ENCODE peak calls at places on chromosomes 13 and 19, in seven cellular contexts. L, M, V, E, N, U and K are unnamed samples.
A peak's percentile ranks its signal among the peaks of the same experiment; 100 is the strongest.

GRCh38 chr19:2051771-2052704 is 994 bp upstream of the MKNK2 start:
- DNase-seq in L (no peak), M (no peak), V (no peak), E (no peak), N (peak; percentile 85), U (no peak), K (no peak)

GRCh38 chr13:97226788-97227627 is 4.9 kb downstream of the MBNL2 start:
- DNase-seq in L (no peak), M (peak; percentile 43), V (no peak), E (no peak), N (no peak), U (no peak), K (peak; percentile 80)

GRCh38 chr13:57557979-57558529 is 73.5 kb upstream of the PCDH17 start:
- DNase-seq in L (no peak), M (no peak), V (no peak), E (no peak), N (no peak), U (no peak), K (no peak)

GRCh38 chr19:6252066-6252465 is 27.7 kb downstream of the MLLT1 start:
- DNase-seq in L (no peak), M (no peak), V (no peak), E (no peak), N (peak; percentile 32), U (no peak), K (no peak)

GRCh38 chr13:25330541-25330940 is 29.1 kb downstream of the NUP58 start:
- DNase-seq in L (no peak), M (no peak), V (no peak), E (peak; percentile 61), N (no peak), U (no peak), K (no peak)

GRCh38 chr19:7505682-7506384 is 10.1 kb upstream of the ZNF358 start:
- DNase-seq in L (no peak), M (no peak), V (no peak), E (no peak), N (no peak), U (peak; percentile 81), K (no peak)

GRCh38 chr19:18319591-18320135 is 3.2 kb downstream of the LSM4 start:
- DNase-seq in L (no peak), M (no peak), V (no peak), E (no peak), N (no peak), U (no peak), K (no peak)

GRCh38 chr13:92952161-92952560 is 274.4 kb upstream of the GPC6 start:
- DNase-seq in L (no peak), M (no peak), V (no peak), E (peak; percentile 53), N (no peak), U (no peak), K (peak; percentile 20)

GRCh38 chr19:10295847-10296591 is 6.3 kb downstream of the ICAM5 start:
- DNase-seq in L (no peak), M (no peak), V (no peak), E (no peak), N (no peak), U (peak; percentile 75), K (no peak)

GRCh38 chr19:19900124-19900523 is 622 bp upstream of the ZNF93 start:
- DNase-seq in L (peak; percentile 17), M (no peak), V (peak; percentile 79), E (peak; percentile 88), N (no peak), U (no peak), K (peak; percentile 75)

GRCh38 chr13:20151016-20151415 is 9.8 kb downstream of the GJA3 start:
- DNase-seq in L (no peak), M (no peak), V (no peak), E (no peak), N (no peak), U (no peak), K (no peak)

GRCh38 chr19:50745221-50745620 is 22.1 kb downstream of the CLEC11A start:
- DNase-seq in L (no peak), M (no peak), V (no peak), E (no peak), N (no peak), U (no peak), K (no peak)

GRCh38 chr13:66994097-66994496 is 236.0 kb downstream of the PCDH9 start:
- DNase-seq in L (no peak), M (no peak), V (peak; percentile 50), E (peak; percentile 72), N (peak; percentile 75), U (peak; percentile 85), K (peak; percentile 1)

GRCh38 chr13:95480131-95480545 is 72.4 kb upstream of the CLDN10 start:
- DNase-seq in L (no peak), M (no peak), V (peak; percentile 7), E (no peak), N (no peak), U (no peak), K (no peak)

GRCh38 chr13:90253806-90254205 is 1093.7 kb upstream of the MIR17HG start:
- DNase-seq in L (no peak), M (no peak), V (no peak), E (no peak), N (no peak), U (no peak), K (no peak)

GRCh38 chr13:50318887-50319286 is 303.6 kb downstream of the KCNRG start:
- DNase-seq in L (no peak), M (no peak), V (no peak), E (no peak), N (no peak), U (no peak), K (no peak)

GRCh38 chr13:100646030-100646673 is 28.4 kb downstream of the TMTC4 start:
- DNase-seq in L (no peak), M (no peak), V (peak; percentile 45), E (peak; percentile 10), N (no peak), U (no peak), K (peak; percentile 42)

GRCh38 chr13:79647518-79647917 is 166.6 kb downstream of the NDFIP2 start:
- DNase-seq in L (no peak), M (no peak), V (no peak), E (no peak), N (no peak), U (no peak), K (no peak)

GRCh38 chr19:38057954-38058690 is 151.1 kb downstream of the SIPA1L3 start:
- DNase-seq in L (no peak), M (no peak), V (no peak), E (no peak), N (no peak), U (no peak), K (no peak)

GRCh38 chr13:109776575-109776974 is 9.8 kb downstream of the IRS2 start:
- DNase-seq in L (no peak), M (no peak), V (no peak), E (no peak), N (no peak), U (no peak), K (no peak)

GRCh38 chr19:16078311-16078758 is 2.0 kb downstream of the TPM4 start:
- DNase-seq in L (no peak), M (no peak), V (peak; percentile 89), E (peak; percentile 59), N (peak; percentile 64), U (no peak), K (no peak)

GRCh38 chr19:35501684-35502083 is 11.4 kb upstream of the KRTDAP start:
- DNase-seq in L (no peak), M (no peak), V (peak; percentile 51), E (no peak), N (no peak), U (no peak), K (peak; percentile 31)

GRCh38 chr13:51245583-51245982 is 23.4 kb downstream of the FAM124A start:
- DNase-seq in L (no peak), M (no peak), V (no peak), E (no peak), N (no peak), U (peak; percentile 10), K (no peak)

GRCh38 chr13:30928971-30929370 is 3.5 kb upstream of the TEX26 start:
- DNase-seq in L (no peak), M (no peak), V (no peak), E (no peak), N (no peak), U (no peak), K (no peak)

GRCh38 chr19:51703655-51704515 is 10.8 kb downstream of the SPACA6 start:
- DNase-seq in L (peak; percentile 65), M (peak; percentile 96), V (peak; percentile 88), E (peak; percentile 83), N (peak; percentile 99), U (peak; percentile 97), K (peak; percentile 93)

GRCh38 chr13:109780880-109781383 is 5.5 kb downstream of the IRS2 start:
- DNase-seq in L (no peak), M (no peak), V (no peak), E (no peak), N (no peak), U (no peak), K (no peak)

GRCh38 chr13:111399776-111400505 is 79.5 kb downstream of the TEX29 start:
- DNase-seq in L (no peak), M (no peak), V (no peak), E (no peak), N (peak; percentile 59), U (no peak), K (no peak)

GRCh38 chr19:4557186-4557970 is 2.1 kb downstream of the SEMA6B start:
- DNase-seq in L (no peak), M (no peak), V (no peak), E (no peak), N (peak; percentile 86), U (peak; percentile 74), K (no peak)
- TF ChIP-seq CTCF in L (peak; percentile 25), M (no peak), V (no peak), E (no peak), N (peak; percentile 34), U (peak; percentile 59), K (peak; percentile 42)

GRCh38 chr19:45340232-45340898 is at the start of gene KLC3:
- DNase-seq in L (no peak), M (no peak), V (no peak), E (no peak), N (peak; percentile 68), U (peak; percentile 90), K (no peak)
- H3K4me3 ChIP-seq in L (peak within 1 kb of the TSS; percentile 22), M (peak within 1 kb of the TSS; percentile 23), V (no peak within 1 kb of the TSS), E (no peak within 1 kb of the TSS), N (peak within 1 kb of the TSS; percentile 63), U (peak within 1 kb of the TSS; percentile 44), K (peak within 1 kb of the TSS; percentile 25)

DNA sequence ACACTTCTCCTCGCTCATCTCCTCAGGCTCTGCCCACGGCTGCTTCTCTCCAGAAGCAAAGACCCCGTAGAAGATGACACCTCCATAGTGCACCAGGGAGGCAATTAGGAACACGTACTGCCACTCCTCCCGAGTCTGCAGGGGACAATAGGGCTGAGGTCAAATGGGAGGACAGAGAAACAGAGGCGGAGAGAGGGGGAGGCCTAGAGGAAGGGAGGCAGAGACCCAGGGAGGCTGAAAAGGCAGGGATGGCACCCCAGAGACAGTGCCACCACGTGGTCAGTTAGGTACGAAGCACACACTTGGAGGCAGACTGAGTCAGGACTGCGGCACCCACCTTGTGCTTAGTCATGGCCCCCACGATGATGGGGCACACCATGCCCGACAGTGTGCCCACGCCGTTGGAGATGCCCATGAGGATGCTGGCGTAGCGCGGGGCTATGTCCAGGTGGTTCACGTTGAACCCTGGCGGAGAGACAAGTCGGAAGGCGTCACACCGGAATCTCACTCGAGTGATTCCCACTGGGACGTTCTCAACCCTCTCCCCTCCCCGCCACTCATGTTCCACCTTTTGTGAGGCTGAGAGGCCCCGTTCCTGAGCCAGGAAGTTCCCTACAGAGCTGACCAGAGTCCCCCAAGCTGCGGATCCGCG is 5.6 kb downstream of the GFY start:
- DNase-seq in L (no peak), M (no peak), V (no peak), E (no peak), N (no peak), U (no peak), K (no peak)
- TF ChIP-seq CTCF in L (peak; percentile 18), M (peak; percentile 26), V (peak; percentile 16), E (no peak), N (peak; percentile 6), U (peak; percentile 85), K (peak; percentile 31)

GRCh38 chr13:24159921-24160324 is 597 bp upstream of the SPATA13 start:
- DNase-seq in L (no peak), M (no peak), V (no peak), E (no peak), N (peak; percentile 82), U (peak; percentile 70), K (no peak)
- H3K4me3 ChIP-seq in L (peak overlapping the region; percentile 89), M (peak overlapping the region; percentile 87), V (peak overlapping the region; percentile 77), E (peak overlapping the region; percentile 55), N (peak overlapping the region; percentile 89), U (peak overlapping the region; percentile 76), K (peak overlapping the region; percentile 83)